ENCODE peak calls at places on chromosome 14, in nine cellular contexts. D is ELR, P is HT1080, W is psoas muscle, N is NCI-H1105 treated with DMSO at 0.1 percent for 48 hours, F is fibroblast of lung, Z is activated T-cell treated with anti-CD3 and anti-CD28 coated beads for 1 hour, A is T1000, X is T-helper 9 cell. Y is an unnamed sample.

GRCh38 chr14:103362780-103363179 is 22.4 kb upstream of the MARK3 start:
- DNase-seq in P (peak), X (no peak), W (no peak), F (no peak), A (no peak), Z (no peak), N (no peak), D (peak), Y (no peak)

GRCh38 chr14:36524220-36524837 is 4.3 kb upstream of the NKX2-1 start:
- DNase-seq in A (no peak), X (no peak), N (no peak), D (no peak), Z (no peak), W (no peak), P (no peak), F (no peak), Y (no peak)

GRCh38 chr14:101072531-101072930 is 169.0 kb upstream of the RTL1 start:
- DNase-seq in X (no peak), W (no peak), Z (no peak), D (no peak), N (no peak), P (no peak), A (no peak), F (peak), Y (peak)

GRCh38 chr14:103584326-103584915 is 21.7 kb downstream of the COA8 start:
- DNase-seq in A (no peak), P (no peak), F (no peak), W (no peak), X (no peak), N (no peak), Z (no peak), D (no peak), Y (no peak)

GRCh38 chr14:104644656-104645055 is 40.1 kb upstream of the TMEM179 start:
- DNase-seq in W (no peak), P (no peak), F (no peak), Z (no peak), A (no peak), X (no peak), N (no peak), D (no peak), Y (no peak)

GRCh38 chr14:52061380-52061779 is 7.5 kb downstream of the NID2 start:
- DNase-seq in W (no peak), P (no peak), A (no peak), Z (no peak), N (no peak), F (no peak), X (no peak), D (no peak), Y (no peak)

GRCh38 chr14:99069946-99070345 is 202.1 kb downstream of the BCL11B start:
- DNase-seq in N (no peak), Z (no peak), W (no peak), P (no peak), F (no peak), D (no peak), A (no peak), X (no peak), Y (no peak)

GRCh38 chr14:24317141-24317927 is 6.0 kb downstream of the LTB4R start:
- DNase-seq in F (peak), W (no peak), X (no peak), N (no peak), A (no peak), D (peak), Z (no peak), P (peak), Y (no peak)

Y was measured in testis.